ENCODE peak calls at places on chromosomes 7 and 10, in nine cellular contexts. R is brain microvascular endothelial cell; J is tibial artery; C is pancreas; Y is OCI-LY7; F is fibroblast of lung; O is left ventricle myocardium inferior; Z is CD8-positive, alpha-beta T cell; K is endothelial cell of umbilical vein. S is an unnamed sample. For H3K36me3, the result is how much of the 10 kb centered on the place peaks cover.

GRCh38 chr10:103277713-103278299 is 868 bp downstream of the INA start:
- DNase-seq in F (no peak), Y (no peak), J (no peak), O (no peak), R (no peak), Z (no peak), C (no peak), K (no peak), S (no peak)

GRCh38 chr7:43377196-43377935 is 205.5 kb upstream of the STK17A start:
- DNase-seq in R (no peak), Z (no peak), C (no peak), K (no peak), O (no peak), F (peak), Y (no peak), J (no peak), S (no peak)

GRCh38 chr7:64882341-64883112 is 20.5 kb upstream of the ZNF273 start:
- DNase-seq in C (peak), F (peak), Y (no peak), J (peak), R (no peak), K (peak), Z (no peak), O (peak), S (peak)

GRCh38 chr7:108307246-108307982 is 148.8 kb downstream of the NRCAM start:
- DNase-seq in O (no peak), K (no peak), Y (no peak), F (no peak), R (no peak), Z (no peak), J (no peak), C (no peak), S (no peak)

GRCh38 chr7:98641646-98642489 is 24.8 kb downstream of the NPTX2 start:
- DNase-seq in F (no peak), C (no peak), Y (peak), Z (no peak), O (no peak), J (peak), K (no peak), R (no peak), S (no peak)

GRCh38 chr10:51915031-51915542 is 215.7 kb upstream of the CSTF2T start:
- DNase-seq in J (no peak), Z (no peak), K (no peak), O (no peak), C (no peak), F (no peak), Y (no peak), R (no peak), S (no peak)

GRCh38 chr10:73553316-73553715 is 37.8 kb downstream of the USP54 start:
- DNase-seq in Z (no peak), J (no peak), K (no peak), Y (no peak), R (no peak), F (no peak), C (no peak), O (peak), S (no peak)

GRCh38 chr7:40516376-40516775 is 381.6 kb downstream of the SUGCT start:
- DNase-seq in J (no peak), R (no peak), K (no peak), O (no peak), F (peak), Z (no peak), Y (no peak), C (no peak), S (no peak)

GRCh38 chr7:80403686-80404241 is 108.1 kb downstream of the GNAT3 start:
- DNase-seq in Z (no peak), C (no peak), J (no peak), R (no peak), K (no peak), O (no peak), Y (no peak), F (peak), S (no peak)

GRCh38 chr10:103855424-103855823 is at the start of gene SH3PXD2A:
- DNase-seq in C (peak), F (peak), K (peak), Y (no peak), O (peak), R (no peak), Z (no peak), J (peak), S (no peak)

GRCh38 chr7:159070422-159071148 is 74.1 kb downstream of the VIPR2 start:
- DNase-seq in C (no peak), K (no peak), Z (no peak), F (no peak), O (no peak), R (peak), J (peak), Y (no peak), S (no peak)

GRCh38 chr10:102114861-102115618 is 5.1 kb downstream of the LDB1 start:
- DNase-seq in F (peak), O (peak), J (peak), Z (peak), K (peak), Y (peak), C (peak), R (peak), S (peak)

GRCh38 chr10:102115775-102116174 is 4.4 kb downstream of the LDB1 start:
- DNase-seq in K (peak), C (no peak), O (no peak), Y (peak), Z (no peak), R (no peak), F (no peak), J (no peak), S (no peak)

GRCh38 chr10:102119417-102120141 is 589 bp downstream of the LDB1 start:
- DNase-seq in F (peak), Y (peak), Z (peak), R (peak), J (peak), O (peak), C (peak), K (peak), S (no peak)

GRCh38 chr10:102118867-102119266 is 1.3 kb downstream of the LDB1 start:
- DNase-seq in K (peak), F (peak), C (no peak), R (no peak), O (no peak), Y (peak), Z (no peak), J (peak), S (no peak)

GRCh38 chr10:102117391-102118159 is 2.6 kb downstream of the LDB1 start:
- DNase-seq in J (peak), F (peak), R (no peak), Z (peak), O (peak), C (peak), Y (peak), K (peak), S (peak)
- TF ChIP-seq CTCF in J (no peak), F (no peak), R (peak), Z (no peak), O (peak), C (no peak), Y (peak), K (peak), S (no peak)

DNA sequence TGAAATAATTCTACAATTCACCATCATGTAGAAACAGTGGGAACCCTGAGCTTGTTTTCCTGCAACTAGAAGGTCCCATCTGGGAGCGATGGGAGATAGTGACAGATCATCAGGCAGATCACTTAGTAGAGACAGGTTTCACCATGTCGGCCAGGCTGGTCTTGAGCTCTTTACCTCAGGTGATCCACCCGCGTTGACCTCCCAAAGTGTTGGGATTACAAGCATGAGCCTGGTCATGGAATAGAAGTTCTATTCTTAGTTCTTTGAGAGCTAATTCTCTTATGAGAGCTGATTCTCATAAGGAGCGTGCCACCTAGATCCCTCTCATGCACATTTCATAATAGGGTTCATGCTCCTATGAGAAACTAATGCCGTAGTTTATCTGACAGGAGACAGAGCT is 778.0 kb upstream of the AUTS2 start:
- DNase-seq in J (no peak), Y (no peak), R (no peak), C (no peak), K (no peak), O (no peak), Z (no peak), F (no peak), S (no peak)
- H3K36me3 ChIP-seq in J (under half), Y (under half), R (under half), C (under half), K (under half), O (under half), Z (under half), F (under half), S (under half)

GRCh38 chr7:73822319-73823173 is 8.2 kb upstream of the CLDN4 start:
- DNase-seq in O (no peak), C (no peak), F (peak), J (no peak), Y (no peak), R (peak), Z (no peak), K (no peak), S (peak)
- TF ChIP-seq CTCF in O (no peak), C (no peak), F (no peak), J (no peak), Y (no peak), R (no peak), Z (no peak), K (no peak), S (no peak)

GRCh38 chr10:84176836-84177474 is 3.4 kb downstream of the GPR15LG start:
- DNase-seq in K (no peak), J (no peak), C (no peak), Y (no peak), R (no peak), F (no peak), Z (no peak), O (no peak), S (no peak)

GRCh38 chr10:84178387-84178697 is 4.7 kb downstream of the GPR15LG start:
- DNase-seq in C (no peak), J (no peak), Z (no peak), K (no peak), F (no peak), R (no peak), Y (no peak), O (no peak), S (no peak)

GRCh38 chr10:84175436-84175835 is 1.8 kb downstream of the GPR15LG start:
- DNase-seq in R (no peak), O (no peak), K (no peak), Z (no peak), Y (no peak), F (no peak), J (no peak), C (no peak), S (no peak)

GRCh38 chr10:84177541-84178386 is 4.2 kb downstream of the GPR15LG start:
- DNase-seq in C (no peak), O (peak), Z (peak), F (no peak), K (no peak), J (no peak), R (no peak), Y (peak), S (no peak)

DNA sequence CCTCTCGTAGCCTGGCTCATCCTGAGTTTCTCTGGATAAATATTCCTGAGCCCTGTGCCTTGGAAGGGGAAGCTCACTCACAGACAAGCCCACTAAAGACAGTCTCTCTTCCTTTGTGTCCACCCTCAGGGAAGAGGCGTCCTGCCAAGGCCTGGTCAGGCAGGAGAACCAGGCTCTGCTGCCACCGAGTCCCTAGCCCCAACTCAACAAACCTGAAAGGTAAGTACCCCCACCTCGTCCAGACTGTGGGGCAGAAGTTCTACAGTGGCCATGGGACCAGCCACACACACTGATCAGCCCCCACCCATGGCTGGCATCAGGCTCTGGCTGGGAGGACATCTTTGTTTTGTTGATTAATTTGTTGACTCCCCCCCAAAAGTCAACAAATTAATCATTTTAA is 2.8 kb downstream of the GPR15LG start:
- DNase-seq in Y (no peak), K (no peak), Z (no peak), R (no peak), C (no peak), F (no peak), O (no peak), J (no peak), S (no peak)
- H3K36me3 ChIP-seq in Y (under half), K (under half), Z (under half), R (under half), C (under half), F (under half), O (under half), J (under half), S (under half)

DNA sequence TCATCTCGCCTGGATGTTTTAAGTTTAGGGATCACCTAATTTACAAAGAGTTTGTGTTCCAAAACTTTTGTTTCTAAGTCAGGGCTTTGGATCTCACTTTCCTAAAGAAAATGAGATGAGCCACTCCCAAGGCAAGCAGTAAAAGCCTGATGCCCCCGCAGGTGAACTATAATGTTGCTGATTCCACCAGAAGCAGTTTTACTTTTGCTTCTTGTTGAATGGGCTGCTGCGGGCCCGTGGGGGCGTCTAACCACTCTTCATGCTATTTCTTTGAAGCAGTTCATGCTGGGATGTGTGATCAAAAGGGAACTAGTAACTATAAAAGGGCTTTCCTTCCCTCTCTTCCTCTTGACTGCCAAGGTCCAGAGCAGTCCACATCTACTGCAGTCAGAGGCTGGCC is 118.7 kb upstream of the NEBL start:
- DNase-seq in C (no peak), J (no peak), Z (no peak), R (no peak), O (no peak), Y (no peak), F (no peak), K (no peak), S (no peak)
- TF ChIP-seq CTCF in C (no peak), J (no peak), Z (no peak), R (peak), O (no peak), Y (no peak), F (no peak), K (no peak), S (no peak)

GRCh38 chr10:133530506-133530905 is 3.3 kb downstream of the CYP2E1 start:
- DNase-seq in Z (no peak), K (no peak), R (no peak), F (no peak), Y (no peak), O (no peak), C (no peak), J (no peak), S (no peak)

GRCh38 chr10:133532871-133533270 is 5.7 kb downstream of the CYP2E1 start:
- DNase-seq in Y (no peak), F (no peak), R (no peak), O (no peak), K (no peak), C (no peak), Z (no peak), J (no peak), S (no peak)

GRCh38 chr10:133536198-133536597 is 9.0 kb downstream of the CYP2E1 start:
- DNase-seq in R (no peak), F (no peak), K (no peak), O (no peak), C (no peak), Y (no peak), J (no peak), Z (no peak), S (no peak)

GRCh38 chr10:133537551-133538545 is 10.7 kb downstream of the CYP2E1 start:
- DNase-seq in K (no peak), R (no peak), O (no peak), C (no peak), Z (no peak), Y (no peak), F (no peak), J (no peak), S (no peak)

GRCh38 chr10:133534417-133534816 is 7.3 kb downstream of the CYP2E1 start:
- DNase-seq in Z (no peak), R (no peak), K (no peak), C (no peak), J (no peak), F (no peak), O (no peak), Y (no peak), S (no peak)
- H3K36me3 ChIP-seq in Z (under half), R (under half), K (under half), C (under half), J (under half), F (under half), O (under half), Y (under half), S (under half)

GRCh38 chr7:128888039-128888755 is 22.3 kb downstream of the KCP start:
- DNase-seq in J (no peak), K (no peak), F (no peak), O (no peak), Z (no peak), R (no peak), Y (no peak), C (no peak), S (no peak)

GRCh38 chr7:128885370-128886187 is 22.9 kb downstream of the ATP6V1F start:
- DNase-seq in F (no peak), O (no peak), Y (no peak), Z (no peak), J (no peak), C (no peak), R (no peak), K (no peak), S (no peak)

GRCh38 chr7:128887169-128888038 is 23.1 kb downstream of the KCP start:
- DNase-seq in J (no peak), Y (no peak), R (no peak), O (no peak), K (no peak), F (no peak), C (no peak), Z (no peak), S (no peak)

GRCh38 chr7:128884561-128885369 is 22.1 kb downstream of the ATP6V1F start:
- DNase-seq in R (no peak), Y (no peak), J (no peak), F (no peak), C (no peak), K (no peak), Z (no peak), O (peak), S (no peak)

DNA sequence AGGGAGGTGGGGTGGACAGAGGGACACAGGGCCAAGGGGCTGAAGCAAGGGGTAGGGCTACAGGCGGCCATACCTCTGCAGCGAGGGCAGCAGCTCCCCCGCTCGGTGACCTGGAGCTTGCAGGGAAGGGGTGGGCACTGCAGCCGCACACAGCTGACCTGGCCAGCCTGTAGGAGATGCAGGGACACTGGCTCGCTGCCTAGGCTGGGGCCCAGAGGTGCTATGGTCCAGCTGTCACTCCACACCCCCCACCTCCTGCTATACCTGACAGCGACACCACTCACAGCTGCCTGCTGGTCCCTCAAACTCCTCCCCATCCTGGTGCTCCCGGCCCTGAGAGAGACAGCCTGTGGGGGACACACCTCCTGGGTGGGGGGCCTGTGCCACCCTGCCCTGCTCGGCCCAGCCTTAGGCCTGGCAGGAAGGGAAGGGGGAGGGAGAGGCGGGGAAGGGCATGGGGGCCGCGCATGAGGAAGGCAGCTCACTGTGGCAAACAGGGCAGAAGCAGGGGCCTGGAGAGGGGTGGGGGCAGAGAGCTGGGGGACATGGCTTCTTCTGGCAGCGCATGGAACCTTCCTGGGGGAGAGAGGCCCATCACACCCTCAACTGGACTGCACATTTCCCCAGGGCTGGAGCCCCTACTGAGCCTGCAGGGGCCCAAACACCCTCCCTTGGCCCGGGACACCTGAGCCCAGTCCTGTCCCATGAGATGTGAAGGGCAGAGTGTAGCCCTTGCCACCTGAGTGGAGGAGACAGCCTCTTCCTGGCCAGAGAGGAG is 23.9 kb downstream of the ATP6V1F start:
- DNase-seq in C (no peak), Y (no peak), O (no peak), R (no peak), K (no peak), J (no peak), F (no peak), Z (no peak), S (no peak)
- TF ChIP-seq CTCF in C (no peak), Y (no peak), O (no peak), R (no peak), K (no peak), J (no peak), F (no peak), Z (no peak), S (no peak)

DNA sequence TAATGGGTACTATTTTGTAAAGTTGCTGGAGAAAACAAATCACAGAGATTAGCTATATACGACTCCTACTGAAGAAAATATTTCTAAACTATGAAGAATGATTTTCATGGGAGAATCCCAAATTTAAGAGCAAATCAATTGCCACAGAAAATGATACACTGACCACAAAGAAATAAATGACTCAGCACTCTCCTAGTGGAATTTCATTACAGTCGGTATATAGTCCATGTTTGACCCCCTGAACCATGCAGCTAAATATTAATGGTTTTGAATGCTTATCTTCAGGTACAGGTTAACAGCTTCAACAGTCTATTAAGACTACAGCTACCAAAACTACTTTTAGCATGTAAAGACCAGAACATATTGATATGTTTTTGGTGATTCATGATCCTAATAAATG is 65.0 kb downstream of the IDE start:
- DNase-seq in O (no peak), J (no peak), K (no peak), Z (no peak), C (no peak), F (peak), Y (no peak), R (no peak), S (no peak)
- H3K36me3 ChIP-seq in O (half or more), J (under half), K (under half), Z (under half), C (under half), F (under half), Y (under half), R (under half), S (half or more)

S was measured in left lung.